ENCODE peak calls at places on chromosome 2, in six cellular contexts. T, A, Z, W, C and U are unnamed samples.

GRCh38 chr2:20682166-20682565 is 15.2 kb downstream of the GDF7 start:
- DNase-seq in T (no peak), C (peak), Z (no peak), W (no peak), A (no peak), U (no peak)

GRCh38 chr2:62175728-62176127 is 20.2 kb upstream of the B3GNT2 start:
- DNase-seq in A (no peak), W (no peak), Z (no peak), T (no peak), C (no peak), U (no peak)

GRCh38 chr2:26864226-26864625 is 16.3 kb downstream of the DPYSL5 start:
- DNase-seq in A (no peak), T (no peak), Z (no peak), C (no peak), W (no peak), U (no peak)

GRCh38 chr2:42025151-42025582 is 22.7 kb upstream of the PKDCC start:
- DNase-seq in Z (no peak), A (no peak), W (no peak), T (no peak), C (peak), U (no peak)

GRCh38 chr2:64359176-64359891 is 94.6 kb upstream of the LGALSL start:
- DNase-seq in Z (no peak), A (no peak), T (no peak), W (no peak), C (no peak), U (no peak)

GRCh38 chr2:63058742-63059433 is 8.3 kb downstream of the OTX1 start:
- DNase-seq in A (peak), Z (no peak), W (no peak), C (peak), T (no peak), U (peak)

GRCh38 chr2:62663443-62663842 is 42.1 kb upstream of the EHBP1 start:
- DNase-seq in C (no peak), A (no peak), T (no peak), Z (no peak), W (no peak), U (no peak)

GRCh38 chr2:160278889-160279196 is 78.8 kb upstream of the ITGB6 start:
- DNase-seq in T (no peak), C (no peak), W (no peak), Z (no peak), A (no peak), U (no peak)

GRCh38 chr2:121530210-121530562 is 494 bp upstream of the RNU4ATAC start:
- DNase-seq in W (peak), C (peak), A (peak), Z (no peak), T (no peak), U (peak)

GRCh38 chr2:178190938-178191910 is 3.1 kb upstream of the OSBPL6 start:
- DNase-seq in C (no peak), T (no peak), Z (no peak), W (no peak), A (peak), U (no peak)

GRCh38 chr2:62231541-62231940 is 35.6 kb downstream of the B3GNT2 start:
- DNase-seq in T (no peak), W (no peak), C (no peak), A (no peak), Z (no peak), U (no peak)

GRCh38 chr2:75142081-75142480 is 57.2 kb downstream of the TACR1 start:
- DNase-seq in T (no peak), A (no peak), W (no peak), C (no peak), Z (no peak), U (no peak)

GRCh38 chr2:127398239-127398590 is 10.4 kb upstream of the MAP3K2 start:
- DNase-seq in T (peak), Z (no peak), C (peak), W (peak), A (peak), U (peak)

GRCh38 chr2:230793573-230794359 is 71.0 kb upstream of the ITM2C start:
- DNase-seq in C (no peak), W (peak), A (peak), Z (no peak), T (peak), U (no peak)

GRCh38 chr2:235162070-235162469 is 210.3 kb downstream of the SH3BP4 start:
- DNase-seq in C (no peak), T (no peak), A (no peak), W (no peak), Z (no peak), U (no peak)

GRCh38 chr2:114651933-114652332 is 209.5 kb downstream of the DPP10 start:
- DNase-seq in Z (no peak), W (no peak), C (no peak), A (no peak), T (no peak), U (no peak)

GRCh38 chr2:205580591-205580990 is 101.7 kb upstream of the NRP2 start:
- DNase-seq in Z (no peak), T (no peak), A (no peak), C (no peak), W (no peak), U (no peak)

GRCh38 chr2:9552491-9553178 is 3.0 kb downstream of the ADAM17 start:
- DNase-seq in W (peak), Z (no peak), T (no peak), A (peak), C (no peak), U (peak)

GRCh38 chr2:9441556-9441955 is 18.1 kb downstream of the CPSF3 start:
- DNase-seq in C (no peak), W (no peak), A (no peak), T (no peak), Z (no peak), U (no peak)

DNA sequence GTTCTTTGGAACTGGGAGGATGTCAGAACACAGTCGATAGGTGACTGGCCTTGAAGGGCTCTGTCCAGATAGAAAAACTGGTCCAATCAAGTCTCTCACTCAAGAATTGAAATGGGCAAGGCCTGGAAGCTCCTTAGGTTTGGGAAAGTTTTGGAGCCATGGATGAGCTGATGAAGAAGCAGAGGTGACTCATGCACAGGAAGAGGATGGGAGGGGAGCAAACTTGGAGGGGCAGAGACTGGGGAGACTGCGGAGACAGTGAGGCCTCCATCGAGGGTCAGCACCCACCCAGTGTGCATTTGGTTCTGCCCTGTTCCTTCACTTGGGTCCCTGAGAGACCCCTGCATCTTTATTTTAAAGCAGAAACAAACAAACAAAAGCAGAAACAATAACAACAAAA is 41.1 kb downstream of the SOWAHC start:
- DNase-seq in W (no peak), A (no peak), Z (no peak), C (no peak), T (no peak), U (no peak)
- TF ChIP-seq CTCF in W (no peak), A (no peak), Z (no peak), C (no peak), T (no peak), U (no peak)

GRCh38 chr2:208820289-208820688 is 413.7 kb downstream of the PTH2R start:
- DNase-seq in C (no peak), A (no peak), W (peak), T (no peak), Z (no peak), U (no peak)
- TF ChIP-seq CTCF in C (peak), A (peak), W (peak), T (no peak), Z (peak), U (peak)

GRCh38 chr2:168948621-168949212 is 47.6 kb downstream of the G6PC2 start:
- DNase-seq in A (peak), Z (no peak), T (no peak), C (no peak), W (peak), U (no peak)
- TF ChIP-seq CTCF in A (peak), Z (peak), T (peak), C (peak), W (peak), U (peak)

GRCh38 chr2:190051223-190051622 is 11.3 kb downstream of the MSTN start:
- DNase-seq in C (no peak), Z (no peak), T (no peak), A (no peak), W (no peak), U (no peak)
- TF ChIP-seq CTCF in C (no peak), Z (no peak), T (no peak), A (no peak), W (no peak), U (no peak)

GRCh38 chr2:83596592-83597339 is 862.3 kb downstream of the SUCLG1 start:
- DNase-seq in Z (no peak), A (no peak), W (no peak), C (no peak), T (no peak), U (no peak)

GRCh38 chr2:83594261-83594660 is 864.8 kb downstream of the SUCLG1 start:
- DNase-seq in A (no peak), T (no peak), W (no peak), Z (no peak), C (no peak), U (no peak)

DNA sequence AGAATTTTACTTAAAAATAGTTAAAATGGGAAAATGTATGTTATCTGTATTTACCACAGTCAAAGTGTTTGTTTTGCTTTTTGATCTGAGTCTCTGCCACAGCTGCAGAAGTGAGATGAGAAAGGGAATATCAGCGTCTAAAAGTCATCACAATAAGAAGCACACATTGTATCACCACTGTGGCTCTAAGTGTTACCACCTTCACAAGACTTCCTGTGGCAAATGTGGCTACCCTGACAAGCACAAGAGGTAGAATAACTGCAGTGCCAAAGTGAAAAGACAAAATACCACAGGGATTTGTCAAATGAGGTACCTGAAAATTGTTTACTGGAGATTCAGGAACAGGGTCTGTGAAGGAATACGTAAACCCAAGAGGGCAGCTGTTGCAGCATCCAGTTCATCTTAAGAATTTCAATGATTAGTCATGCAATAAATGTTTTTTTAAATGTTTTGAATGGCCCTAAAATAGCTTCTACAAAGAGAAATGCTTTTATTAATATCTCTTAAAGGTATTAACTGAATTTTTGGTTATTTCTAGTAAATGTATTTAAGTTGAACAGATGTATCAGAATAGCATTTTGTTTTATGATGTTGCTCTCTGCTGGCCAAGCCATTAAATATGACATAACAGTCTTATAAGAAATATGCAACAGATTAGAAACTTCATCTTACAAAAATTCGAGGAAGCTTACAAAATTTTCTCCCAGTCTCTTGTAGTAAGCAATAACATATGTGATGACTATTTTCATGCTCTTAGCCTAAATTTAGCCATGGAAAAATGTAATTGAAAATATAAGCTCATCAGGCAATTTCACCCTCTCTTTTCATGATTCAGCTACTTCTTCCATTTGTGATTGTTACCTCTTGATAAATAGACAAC is 864.0 kb downstream of the SUCLG1 start:
- DNase-seq in W (no peak), Z (no peak), T (no peak), C (no peak), A (no peak), U (no peak)
- TF ChIP-seq CTCF in W (no peak), Z (no peak), T (no peak), C (no peak), A (no peak), U (no peak)